ENCODE peak calls at places on chromosomes 1 and 21, in five cellular contexts. H is mammary epithelial cell, M is OCI-LY7, Y is uterus, G is stomach. N is an unnamed sample.

GRCh38 chr1:2350911-2351655 is 40.3 kb downstream of the MORN1 start:
- DNase-seq in H (no peak), M (no peak), Y (no peak), G (no peak), N (peak)

GRCh38 chr21:36550761-36551160 is 70.8 kb upstream of the CLDN14 start:
- DNase-seq in H (no peak), M (no peak), Y (no peak), G (no peak), N (no peak)

GRCh38 chr1:61474963-61475362 is 250.0 kb downstream of the TM2D1 start:
- DNase-seq in H (no peak), M (no peak), Y (no peak), G (no peak), N (no peak)

GRCh38 chr1:226719596-226720386 is 19.3 kb downstream of the ITPKB start:
- DNase-seq in H (no peak), M (no peak), Y (no peak), G (no peak), N (no peak)

GRCh38 chr21:45913416-45913765 is 68.2 kb upstream of the COL6A1 start:
- DNase-seq in H (no peak), M (no peak), Y (no peak), G (no peak), N (no peak)

GRCh38 chr1:157107702-157108101 is 8.1 kb upstream of the ETV3L start:
- DNase-seq in H (no peak), M (no peak), Y (no peak), G (no peak), N (no peak)

GRCh38 chr1:59085101-59085500 is 211.8 kb upstream of the FGGY start:
- DNase-seq in H (no peak), M (no peak), Y (no peak), G (no peak), N (no peak)

GRCh38 chr1:12258272-12258671 is 28.4 kb downstream of the VPS13D start:
- DNase-seq in H (no peak), M (no peak), Y (no peak), G (no peak), N (no peak)

GRCh38 chr1:233788687-233789086 is 115.8 kb upstream of the SLC35F3 start:
- DNase-seq in H (no peak), M (no peak), Y (no peak), G (no peak), N (no peak)

GRCh38 chr1:21931171-21932093 is 5.7 kb downstream of the HSPG2 start:
- DNase-seq in H (peak), M (no peak), Y (peak), G (peak), N (no peak)

GRCh38 chr1:219304227-219305226 is 130.8 kb downstream of the LYPLAL1 start:
- DNase-seq in H (peak), M (no peak), Y (no peak), G (no peak), N (no peak)

GRCh38 chr1:110554871-110555801 is 36.2 kb upstream of the KCNA10 start:
- DNase-seq in H (no peak), M (no peak), Y (no peak), G (peak), N (peak)

GRCh38 chr1:210607361-210607760 is 278.7 kb downstream of the HHAT start:
- DNase-seq in H (no peak), M (no peak), Y (no peak), G (no peak), N (no peak)

GRCh38 chr1:19179597-19180271 is 30.3 kb downstream of the UBR4 start:
- DNase-seq in H (no peak), M (peak), Y (no peak), G (no peak), N (no peak)

GRCh38 chr1:204465469-204466415 is 28.9 kb downstream of the PIK3C2B start:
- DNase-seq in H (no peak), M (peak), Y (no peak), G (no peak), N (no peak)

GRCh38 chr1:167631386-167631941 is 1.4 kb downstream of the RCSD1 start:
- DNase-seq in H (no peak), M (no peak), Y (no peak), G (no peak), N (no peak)

GRCh38 chr1:226708342-226708780 is 30.7 kb downstream of the ITPKB start:
- DNase-seq in H (peak), M (no peak), Y (peak), G (no peak), N (no peak)

GRCh38 chr1:12001249-12001917 is 17.9 kb upstream of the MIIP start:
- DNase-seq in H (no peak), M (peak), Y (no peak), G (no peak), N (peak)

GRCh38 chr1:53390736-53391135 is 62.9 kb upstream of the LRP8 start:
- DNase-seq in H (no peak), M (no peak), Y (no peak), G (no peak), N (no peak)

GRCh38 chr21:42614391-42614790 is 39.0 kb upstream of the PDE9A start:
- DNase-seq in H (peak), M (no peak), Y (no peak), G (no peak), N (no peak)

GRCh38 chr1:207754942-207755689 is 3.3 kb downstream of the CD46 start:
- DNase-seq in H (no peak), M (no peak), Y (no peak), G (no peak), N (no peak)

GRCh38 chr1:20359451-20360330 is 69.0 kb downstream of the VWA5B1 start:
- DNase-seq in H (no peak), M (peak), Y (no peak), G (peak), N (no peak)

GRCh38 chr1:59666106-59666505 is 148.6 kb upstream of the HOOK1 start:
- DNase-seq in H (no peak), M (no peak), Y (no peak), G (no peak), N (no peak)

GRCh38 chr1:24765308-24765988 is 20.2 kb downstream of the CLIC4 start:
- DNase-seq in H (no peak), M (no peak), Y (no peak), G (no peak), N (no peak)

GRCh38 chr1:171794085-171794484 is 12.6 kb downstream of the METTL13 start:
- DNase-seq in H (peak), M (no peak), Y (no peak), G (no peak), N (no peak)

GRCh38 chr1:201513498-201514243 is 6.7 kb upstream of the CSRP1 start:
- DNase-seq in H (no peak), M (no peak), Y (peak), G (no peak), N (no peak)

GRCh38 chr1:201509601-201510374 is 2.9 kb upstream of the CSRP1 start:
- DNase-seq in H (no peak), M (peak), Y (peak), G (no peak), N (no peak)

GRCh38 chr1:201510734-201511133 is 3.8 kb upstream of the CSRP1 start:
- DNase-seq in H (no peak), M (peak), Y (no peak), G (no peak), N (no peak)

GRCh38 chr1:201511396-201511795 is 4.5 kb upstream of the CSRP1 start:
- DNase-seq in H (no peak), M (peak), Y (peak), G (no peak), N (no peak)

DNA sequence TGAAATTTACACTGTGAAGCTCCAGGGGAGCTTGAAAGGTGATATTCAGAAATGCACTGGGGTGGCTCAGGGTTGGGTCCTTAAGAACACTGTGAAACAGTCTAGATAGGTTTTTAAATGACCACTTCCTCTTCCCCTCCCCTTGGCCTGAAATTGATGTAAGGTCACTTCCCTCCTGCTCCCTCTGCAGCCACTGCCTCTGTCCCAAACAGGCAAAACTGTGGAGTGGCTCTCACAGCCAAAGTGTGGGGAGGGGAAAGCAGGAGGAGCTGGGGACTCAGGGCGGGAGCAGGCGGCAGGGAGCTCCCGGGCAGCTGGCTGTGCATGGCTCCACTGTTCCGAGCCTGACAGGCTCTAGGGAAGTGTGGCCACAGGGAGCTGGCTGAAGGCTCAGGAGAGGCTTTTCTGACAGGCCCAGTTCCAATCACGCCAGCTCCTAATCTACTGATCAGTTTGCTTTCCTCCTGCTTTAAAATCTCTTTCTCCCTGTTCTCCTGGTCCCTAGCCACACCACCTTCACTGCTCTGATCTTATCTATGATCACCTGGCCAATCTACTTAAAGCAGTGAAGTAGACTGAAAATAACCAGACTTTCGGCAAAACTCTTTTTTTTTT is 5.1 kb upstream of the CSRP1 start:
- DNase-seq in H (no peak), M (peak), Y (peak), G (peak), N (no peak)
- TF ChIP-seq CTCF in H (no peak), M (no peak), Y (no peak), G (no peak), N (no peak)

GRCh38 chr1:9835758-9836631 is 12.2 kb upstream of the CLSTN1 start:
- DNase-seq in H (peak), M (no peak), Y (peak), G (no peak), N (no peak)
- TF ChIP-seq CTCF in H (peak), M (no peak), Y (no peak), G (no peak), N (no peak)

GRCh38 chr1:180144659-180145357 is 9.9 kb upstream of the QSOX1 start:
- DNase-seq in H (no peak), M (no peak), Y (no peak), G (no peak), N (no peak)
- TF ChIP-seq CTCF in H (no peak), M (no peak), Y (no peak), G (no peak), N (no peak)

GRCh38 chr1:35603468-35603867 is 30.4 kb downstream of the TFAP2E start:
- DNase-seq in H (no peak), M (no peak), Y (no peak), G (no peak), N (no peak)
- TF ChIP-seq CTCF in H (no peak), M (no peak), Y (no peak), G (no peak), N (no peak)

GRCh38 chr1:6294080-6294867 is 33.4 kb upstream of the GPR153 start:
- DNase-seq in H (no peak), M (no peak), Y (no peak), G (no peak), N (no peak)
- TF ChIP-seq CTCF in H (no peak), M (no peak), Y (no peak), G (no peak), N (no peak)

GRCh38 chr1:29230553-29231378 is at the start of gene MECR:
- DNase-seq in H (peak), M (peak), Y (peak), G (peak), N (peak)
- TF ChIP-seq CTCF in H (peak), M (peak), Y (peak), G (no peak), N (no peak)